ENCODE peak calls at places on chromosome 2, in seven cellular contexts. Y is CD8-positive, alpha-beta T cell; J is stimulated activated CD8-positive, alpha-beta memory T cell treated with anti-CD3 and anti-CD28 coated beads, Interleukin-7, amount 100 ng/mL, for 1 hour; E is astrocyte of the spinal cord; F is neural progenitor cell; O is stimulated activated CD4-positive, alpha-beta T cell treated with anti-CD3 and anti-CD28 coated beads, Interleukin-4, amount 100 ng/mL, for 24 hours; U is HCT116. P is an unnamed sample.

GRCh38 chr2:235157746-235158482 is 206.1 kb downstream of the SH3BP4 start:
- DNase-seq in Y (no peak), J (no peak), E (no peak), F (peak), O (no peak), U (no peak), P (no peak)

GRCh38 chr2:206989306-206989705 is 50.0 kb downstream of the CPO start:
- DNase-seq in Y (no peak), J (no peak), E (peak), F (peak), O (no peak), U (peak), P (no peak)

GRCh38 chr2:55401124-55401523 is 18.5 kb downstream of the CCDC88A start:
- DNase-seq in Y (no peak), J (no peak), E (no peak), F (no peak), O (no peak), U (no peak), P (no peak)

GRCh38 chr2:63053889-63054725 is 3.5 kb downstream of the OTX1 start:
- DNase-seq in Y (no peak), J (no peak), E (no peak), F (peak), O (no peak), U (no peak), P (no peak)

GRCh38 chr2:159094173-159094737 is 125.8 kb downstream of the TANC1 start:
- DNase-seq in Y (no peak), J (no peak), E (peak), F (no peak), O (no peak), U (no peak), P (no peak)

GRCh38 chr2:237818066-237818473 is 19.5 kb downstream of the RBM44 start:
- DNase-seq in Y (no peak), J (no peak), E (peak), F (no peak), O (no peak), U (no peak), P (peak)

GRCh38 chr2:118842687-118843491 is 4.6 kb downstream of the EN1 start:
- DNase-seq in Y (no peak), J (no peak), E (no peak), F (peak), O (no peak), U (no peak), P (no peak)

GRCh38 chr2:39723946-39724827 is 54.9 kb downstream of the THUMPD2 start:
- DNase-seq in Y (no peak), J (no peak), E (peak), F (no peak), O (no peak), U (no peak), P (peak)

GRCh38 chr2:210539578-210540416 is 16.6 kb upstream of the CPS1 start:
- DNase-seq in Y (no peak), J (no peak), E (no peak), F (no peak), O (no peak), U (no peak), P (no peak)

GRCh38 chr2:240997856-240998705 is at the start of gene SNED1:
- DNase-seq in Y (peak), J (peak), E (peak), F (peak), O (peak), U (peak), P (no peak)

GRCh38 chr2:99737526-99737925 is 247.7 kb upstream of the REV1 start:
- DNase-seq in Y (no peak), J (no peak), E (no peak), F (no peak), O (no peak), U (no peak), P (no peak)

GRCh38 chr2:62305421-62306176 is 109.7 kb downstream of the B3GNT2 start:
- DNase-seq in Y (no peak), J (no peak), E (no peak), F (no peak), O (peak), U (no peak), P (no peak)

GRCh38 chr2:186946896-186947467 is 98.0 kb upstream of the ZSWIM2 start:
- DNase-seq in Y (no peak), J (no peak), E (no peak), F (no peak), O (no peak), U (no peak), P (no peak)

GRCh38 chr2:227655454-227655853 is 11.2 kb upstream of the SCYGR5 start:
- DNase-seq in Y (no peak), J (no peak), E (peak), F (no peak), O (no peak), U (peak), P (peak)

GRCh38 chr2:239236043-239236807 is 164.6 kb downstream of the HDAC4 start:
- DNase-seq in Y (no peak), J (no peak), E (no peak), F (no peak), O (no peak), U (no peak), P (no peak)

GRCh38 chr2:152464853-152465470 is 130.0 kb downstream of the FMNL2 start:
- DNase-seq in Y (no peak), J (no peak), E (no peak), F (no peak), O (no peak), U (no peak), P (peak)

GRCh38 chr2:96470636-96471035 is 34.5 kb downstream of the NEURL3 start:
- DNase-seq in Y (peak), J (peak), E (no peak), F (peak), O (peak), U (no peak), P (no peak)

GRCh38 chr2:106771811-106772210 is 114.2 kb downstream of the ST6GAL2 start:
- DNase-seq in Y (no peak), J (no peak), E (no peak), F (no peak), O (no peak), U (no peak), P (no peak)

GRCh38 chr2:129881786-129882396 is 97.6 kb upstream of the RAB6C start:
- DNase-seq in Y (no peak), J (no peak), E (no peak), F (no peak), O (no peak), U (no peak), P (no peak)

GRCh38 chr2:134774786-134775641 is 56.2 kb upstream of the TMEM163 start:
- DNase-seq in Y (no peak), J (no peak), E (no peak), F (peak), O (no peak), U (peak), P (no peak)

GRCh38 chr2:14903709-14904374 is 271.3 kb downstream of the LRATD1 start:
- DNase-seq in Y (peak), J (no peak), E (no peak), F (peak), O (peak), U (peak), P (peak)

GRCh38 chr2:123993728-123994323 is 31.3 kb upstream of the CNTNAP5 start:
- DNase-seq in Y (no peak), J (no peak), E (peak), F (peak), O (peak), U (no peak), P (peak)

GRCh38 chr2:75667884-75668283 is 21.3 kb downstream of the MRPL19 start:
- DNase-seq in Y (no peak), J (no peak), E (peak), F (no peak), O (no peak), U (no peak), P (peak)

GRCh38 chr2:8677646-8678592 is 3.9 kb upstream of the ID2 start:
- DNase-seq in Y (no peak), J (no peak), E (peak), F (peak), O (peak), U (peak), P (peak)

GRCh38 chr2:23221236-23221635 is 163.7 kb upstream of the KLHL29 start:
- DNase-seq in Y (no peak), J (no peak), E (no peak), F (no peak), O (no peak), U (no peak), P (no peak)

GRCh38 chr2:238912228-238912915 is 64.5 kb downstream of the TWIST2 start:
- DNase-seq in Y (no peak), J (no peak), E (no peak), F (no peak), O (no peak), U (no peak), P (no peak)

GRCh38 chr2:28487258-28487657 is 8.6 kb upstream of the PLB1 start:
- DNase-seq in Y (no peak), J (no peak), E (no peak), F (no peak), O (no peak), U (no peak), P (no peak)

GRCh38 chr2:106147159-106147558 is 46.9 kb downstream of the UXS1 start:
- DNase-seq in Y (no peak), J (no peak), E (peak), F (no peak), O (no peak), U (no peak), P (peak)

GRCh38 chr2:99337931-99338580 is 867 bp downstream of the EIF5B start:
- DNase-seq in Y (peak), J (no peak), E (peak), F (peak), O (no peak), U (no peak), P (no peak)

GRCh38 chr2:127106457-127106997 is 427 bp downstream of the BIN1 start:
- DNase-seq in Y (no peak), J (no peak), E (peak), F (peak), O (peak), U (no peak), P (no peak)

GRCh38 chr2:63681896-63682295 is 93.1 kb downstream of the MDH1 start:
- DNase-seq in Y (no peak), J (no peak), E (no peak), F (no peak), O (no peak), U (no peak), P (no peak)

GRCh38 chr2:33238111-33238510 is 238.3 kb upstream of the RASGRP3 start:
- DNase-seq in Y (no peak), J (no peak), E (peak), F (no peak), O (no peak), U (no peak), P (peak)

GRCh38 chr2:171210864-171211431 is 50.3 kb upstream of the TLK1 start:
- DNase-seq in Y (peak), J (no peak), E (no peak), F (no peak), O (peak), U (no peak), P (no peak)

GRCh38 chr2:189143930-189144329 is 35.6 kb downstream of the COL5A2 start:
- DNase-seq in Y (no peak), J (no peak), E (peak), F (no peak), O (no peak), U (no peak), P (no peak)